ENCODE peak calls at places on chromosomes 6 and 20, in six cellular contexts. One of them, this sample, is unnamed.
A peak's percentile ranks its signal among the peaks of the same experiment; 100 is the strongest.

GRCh38 chr6:82711105-82711829 is 347.6 kb downstream of the TPBG start:
- DNase-seq in nephron progenitor cell: no peak
- DNase-seq in fibroblast of pulmonary artery: no peak
- DNase-seq in bronchial epithelial cell: no peak
- DNase-seq in lower lobe of right lung: no peak
- DNase-seq in fibroblast of lung: no peak
- DNase-seq in this sample: no peak

GRCh38 chr20:57434390-57434700 is 43.1 kb downstream of the RBM38 start:
- DNase-seq in nephron progenitor cell: no peak
- DNase-seq in fibroblast of pulmonary artery: no peak
- DNase-seq in bronchial epithelial cell: no peak
- DNase-seq in lower lobe of right lung: no peak
- DNase-seq in fibroblast of lung: no peak
- DNase-seq in this sample: no peak

GRCh38 chr6:166236586-166236985 is 68.9 kb upstream of the TBXT start:
- DNase-seq in nephron progenitor cell: no peak
- DNase-seq in fibroblast of pulmonary artery: no peak
- DNase-seq in bronchial epithelial cell: no peak
- DNase-seq in lower lobe of right lung: peak; percentile 58
- DNase-seq in fibroblast of lung: no peak
- DNase-seq in this sample: no peak

GRCh38 chr6:19866199-19866872 is 29.2 kb downstream of the ID4 start:
- DNase-seq in nephron progenitor cell: no peak
- DNase-seq in fibroblast of pulmonary artery: no peak
- DNase-seq in bronchial epithelial cell: no peak
- DNase-seq in lower lobe of right lung: no peak
- DNase-seq in fibroblast of lung: no peak
- DNase-seq in this sample: no peak

GRCh38 chr6:106745824-106746610 is 116.6 kb downstream of the QRSL1 start:
- DNase-seq in nephron progenitor cell: no peak
- DNase-seq in fibroblast of pulmonary artery: no peak
- DNase-seq in bronchial epithelial cell: peak; percentile 95
- DNase-seq in lower lobe of right lung: no peak
- DNase-seq in fibroblast of lung: no peak
- DNase-seq in this sample: no peak

GRCh38 chr6:133240511-133241087 is 558 bp upstream of the EYA4 start:
- DNase-seq in nephron progenitor cell: peak; percentile 58
- DNase-seq in fibroblast of pulmonary artery: no peak
- DNase-seq in bronchial epithelial cell: peak; percentile 53
- DNase-seq in lower lobe of right lung: no peak
- DNase-seq in fibroblast of lung: peak; percentile 83
- DNase-seq in this sample: no peak

GRCh38 chr6:73388800-73389512 is 5.7 kb upstream of the DDX43 start:
- DNase-seq in nephron progenitor cell: peak; percentile 58
- DNase-seq in fibroblast of pulmonary artery: peak; percentile 67
- DNase-seq in bronchial epithelial cell: peak; percentile 51
- DNase-seq in lower lobe of right lung: peak; percentile 70
- DNase-seq in fibroblast of lung: peak; percentile 57
- DNase-seq in this sample: no peak

GRCh38 chr6:136762022-136762975 is 30.0 kb downstream of the MAP3K5 start:
- DNase-seq in nephron progenitor cell: no peak
- DNase-seq in fibroblast of pulmonary artery: no peak
- DNase-seq in bronchial epithelial cell: no peak
- DNase-seq in lower lobe of right lung: no peak
- DNase-seq in fibroblast of lung: no peak
- DNase-seq in this sample: no peak

GRCh38 chr6:15066433-15067337 is 179.2 kb upstream of the JARID2 start:
- DNase-seq in nephron progenitor cell: no peak
- DNase-seq in fibroblast of pulmonary artery: peak; percentile 76
- DNase-seq in bronchial epithelial cell: peak; percentile 98
- DNase-seq in lower lobe of right lung: peak; percentile 63
- DNase-seq in fibroblast of lung: peak; percentile 79
- DNase-seq in this sample: no peak

GRCh38 chr6:25872804-25873203 is 1.2 kb downstream of the SLC17A3 start:
- DNase-seq in nephron progenitor cell: no peak
- DNase-seq in fibroblast of pulmonary artery: no peak
- DNase-seq in bronchial epithelial cell: no peak
- DNase-seq in lower lobe of right lung: no peak
- DNase-seq in fibroblast of lung: no peak
- DNase-seq in this sample: no peak

GRCh38 chr20:57553376-57554018 is 7.4 kb upstream of the PCK1 start:
- DNase-seq in nephron progenitor cell: no peak
- DNase-seq in fibroblast of pulmonary artery: no peak
- DNase-seq in bronchial epithelial cell: no peak
- DNase-seq in lower lobe of right lung: no peak
- DNase-seq in fibroblast of lung: no peak
- DNase-seq in this sample: no peak

GRCh38 chr6:3841066-3841454 is 8.1 kb upstream of the FAM50B start:
- DNase-seq in nephron progenitor cell: no peak
- DNase-seq in fibroblast of pulmonary artery: no peak
- DNase-seq in bronchial epithelial cell: no peak
- DNase-seq in lower lobe of right lung: no peak
- DNase-seq in fibroblast of lung: no peak
- DNase-seq in this sample: no peak

GRCh38 chr6:34657307-34657978 is 39.1 kb downstream of the ILRUN start:
- DNase-seq in nephron progenitor cell: no peak
- DNase-seq in fibroblast of pulmonary artery: peak; percentile 85
- DNase-seq in bronchial epithelial cell: peak; percentile 78
- DNase-seq in lower lobe of right lung: no peak
- DNase-seq in fibroblast of lung: peak; percentile 91
- DNase-seq in this sample: no peak

GRCh38 chr6:129519750-129520149 is 190.2 kb downstream of the ARHGAP18 start:
- DNase-seq in nephron progenitor cell: no peak
- DNase-seq in fibroblast of pulmonary artery: no peak
- DNase-seq in bronchial epithelial cell: no peak
- DNase-seq in lower lobe of right lung: no peak
- DNase-seq in fibroblast of lung: no peak
- DNase-seq in this sample: no peak

GRCh38 chr6:168274046-168274952 is 45.3 kb downstream of the DACT2 start:
- DNase-seq in nephron progenitor cell: no peak
- DNase-seq in fibroblast of pulmonary artery: no peak
- DNase-seq in bronchial epithelial cell: no peak
- DNase-seq in lower lobe of right lung: no peak
- DNase-seq in fibroblast of lung: no peak
- DNase-seq in this sample: no peak

GRCh38 chr6:36546958-36547645 is at the start of gene STK38:
- DNase-seq in nephron progenitor cell: peak; percentile 96
- DNase-seq in fibroblast of pulmonary artery: peak; percentile 88
- DNase-seq in bronchial epithelial cell: peak; percentile 75
- DNase-seq in lower lobe of right lung: peak; percentile 93
- DNase-seq in fibroblast of lung: peak; percentile 86
- DNase-seq in this sample: peak; percentile 85

GRCh38 chr6:167577891-167578361 is 248.8 kb upstream of the AFDN start:
- DNase-seq in nephron progenitor cell: no peak
- DNase-seq in fibroblast of pulmonary artery: no peak
- DNase-seq in bronchial epithelial cell: no peak
- DNase-seq in lower lobe of right lung: no peak
- DNase-seq in fibroblast of lung: no peak
- DNase-seq in this sample: no peak

GRCh38 chr20:9348746-9349145 is 165.6 kb upstream of the LAMP5 start:
- DNase-seq in nephron progenitor cell: no peak
- DNase-seq in fibroblast of pulmonary artery: peak; percentile 35
- DNase-seq in bronchial epithelial cell: no peak
- DNase-seq in lower lobe of right lung: no peak
- DNase-seq in fibroblast of lung: no peak
- DNase-seq in this sample: no peak

GRCh38 chr6:24154121-24154520 is 28.1 kb downstream of the NRSN1 start:
- DNase-seq in nephron progenitor cell: no peak
- DNase-seq in fibroblast of pulmonary artery: no peak
- DNase-seq in bronchial epithelial cell: peak; percentile 81
- DNase-seq in lower lobe of right lung: no peak
- DNase-seq in fibroblast of lung: no peak
- DNase-seq in this sample: no peak
- TF ChIP-seq CTCF in nephron progenitor cell: no peak
- TF ChIP-seq CTCF in fibroblast of pulmonary artery: no peak
- TF ChIP-seq CTCF in bronchial epithelial cell: no peak
- TF ChIP-seq CTCF in lower lobe of right lung: no peak
- TF ChIP-seq CTCF in fibroblast of lung: no peak
- TF ChIP-seq CTCF in this sample: no peak

DNA sequence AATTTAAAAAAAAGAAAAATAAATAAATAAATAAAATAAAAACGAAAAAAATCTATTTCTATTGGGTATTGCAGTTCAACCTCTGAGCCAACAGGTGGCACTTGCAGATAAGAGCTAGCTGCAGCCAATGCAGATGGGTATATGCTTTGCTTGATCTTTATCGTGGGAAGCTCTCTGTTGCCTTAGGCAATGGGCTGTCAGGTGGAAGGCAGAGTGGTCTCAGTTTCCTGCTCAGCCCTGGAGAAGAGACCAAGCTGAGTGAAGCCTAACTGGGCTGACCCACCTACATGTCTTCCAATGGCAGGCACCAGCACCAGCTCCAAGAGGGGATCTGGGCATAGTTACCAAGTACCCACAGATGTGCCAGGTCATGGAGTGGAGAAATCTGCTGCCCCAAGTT is 95.0 kb downstream of the AK9 start:
- DNase-seq in nephron progenitor cell: no peak
- DNase-seq in fibroblast of pulmonary artery: peak; percentile 47
- DNase-seq in bronchial epithelial cell: peak; percentile 33
- DNase-seq in lower lobe of right lung: no peak
- DNase-seq in fibroblast of lung: peak; percentile 33
- DNase-seq in this sample: no peak
- TF ChIP-seq CTCF in nephron progenitor cell: peak; percentile 17
- TF ChIP-seq CTCF in fibroblast of pulmonary artery: peak; percentile 54
- TF ChIP-seq CTCF in bronchial epithelial cell: peak; percentile 44
- TF ChIP-seq CTCF in lower lobe of right lung: peak; percentile 38
- TF ChIP-seq CTCF in fibroblast of lung: peak; percentile 60
- TF ChIP-seq CTCF in this sample: peak; percentile 66

GRCh38 chr6:163352011-163352685 is 62.4 kb upstream of the QKI start:
- DNase-seq in nephron progenitor cell: no peak
- DNase-seq in fibroblast of pulmonary artery: no peak
- DNase-seq in bronchial epithelial cell: peak; percentile 29
- DNase-seq in lower lobe of right lung: no peak
- DNase-seq in fibroblast of lung: no peak
- DNase-seq in this sample: no peak
- TF ChIP-seq CTCF in nephron progenitor cell: no peak
- TF ChIP-seq CTCF in fibroblast of pulmonary artery: no peak
- TF ChIP-seq CTCF in bronchial epithelial cell: no peak
- TF ChIP-seq CTCF in lower lobe of right lung: no peak
- TF ChIP-seq CTCF in fibroblast of lung: no peak
- TF ChIP-seq CTCF in this sample: no peak

GRCh38 chr20:56406910-56407309 is 5.2 kb upstream of the CASS4 start:
- DNase-seq in nephron progenitor cell: no peak
- DNase-seq in fibroblast of pulmonary artery: no peak
- DNase-seq in bronchial epithelial cell: no peak
- DNase-seq in lower lobe of right lung: no peak
- DNase-seq in fibroblast of lung: no peak
- DNase-seq in this sample: no peak
- TF ChIP-seq CTCF in nephron progenitor cell: no peak
- TF ChIP-seq CTCF in fibroblast of pulmonary artery: no peak
- TF ChIP-seq CTCF in bronchial epithelial cell: no peak
- TF ChIP-seq CTCF in lower lobe of right lung: no peak
- TF ChIP-seq CTCF in fibroblast of lung: no peak
- TF ChIP-seq CTCF in this sample: no peak

DNA sequence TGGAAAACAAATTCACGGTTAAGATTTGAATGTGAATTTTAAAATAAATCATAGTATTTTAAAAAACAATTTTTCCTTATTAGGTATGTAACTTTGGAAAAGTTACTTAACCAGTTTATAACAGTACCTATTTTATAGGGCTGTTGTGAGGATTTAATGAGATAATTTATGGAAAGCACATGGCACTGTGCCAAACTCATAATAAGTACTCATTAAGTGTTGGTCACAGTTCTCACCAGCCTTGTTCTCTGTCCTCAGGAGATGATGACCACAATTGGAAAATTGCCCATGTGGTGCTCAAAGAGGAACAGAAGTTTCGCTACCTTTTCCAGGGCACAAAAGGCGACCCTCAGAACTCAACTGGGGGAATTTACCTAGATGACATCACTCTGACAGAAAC is 39.6 kb downstream of the MEP1A start:
- DNase-seq in nephron progenitor cell: no peak
- DNase-seq in fibroblast of pulmonary artery: no peak
- DNase-seq in bronchial epithelial cell: no peak
- DNase-seq in lower lobe of right lung: no peak
- DNase-seq in fibroblast of lung: no peak
- DNase-seq in this sample: no peak
- TF ChIP-seq CTCF in nephron progenitor cell: no peak
- TF ChIP-seq CTCF in fibroblast of pulmonary artery: no peak
- TF ChIP-seq CTCF in bronchial epithelial cell: no peak
- TF ChIP-seq CTCF in lower lobe of right lung: no peak
- TF ChIP-seq CTCF in fibroblast of lung: no peak
- TF ChIP-seq CTCF in this sample: no peak

GRCh38 chr20:5313916-5314315 is 2.8 kb downstream of the PROKR2 start:
- DNase-seq in nephron progenitor cell: no peak
- DNase-seq in fibroblast of pulmonary artery: no peak
- DNase-seq in bronchial epithelial cell: no peak
- DNase-seq in lower lobe of right lung: no peak
- DNase-seq in fibroblast of lung: no peak
- DNase-seq in this sample: no peak

GRCh38 chr20:5315807-5316187 is 957 bp downstream of the PROKR2 start:
- DNase-seq in nephron progenitor cell: peak; percentile 24
- DNase-seq in fibroblast of pulmonary artery: no peak
- DNase-seq in bronchial epithelial cell: no peak
- DNase-seq in lower lobe of right lung: no peak
- DNase-seq in fibroblast of lung: no peak
- DNase-seq in this sample: no peak

GRCh38 chr20:5312518-5312917 is 4.2 kb downstream of the PROKR2 start:
- DNase-seq in nephron progenitor cell: no peak
- DNase-seq in fibroblast of pulmonary artery: no peak
- DNase-seq in bronchial epithelial cell: no peak
- DNase-seq in lower lobe of right lung: no peak
- DNase-seq in fibroblast of lung: no peak
- DNase-seq in this sample: no peak

GRCh38 chr20:5316188-5317158 is at the start of gene PROKR2:
- DNase-seq in nephron progenitor cell: peak; percentile 71
- DNase-seq in fibroblast of pulmonary artery: no peak
- DNase-seq in bronchial epithelial cell: no peak
- DNase-seq in lower lobe of right lung: peak; percentile 42
- DNase-seq in fibroblast of lung: no peak
- DNase-seq in this sample: peak; percentile 90
- TF ChIP-seq CTCF in nephron progenitor cell: no peak
- TF ChIP-seq CTCF in fibroblast of pulmonary artery: no peak
- TF ChIP-seq CTCF in bronchial epithelial cell: no peak
- TF ChIP-seq CTCF in lower lobe of right lung: no peak
- TF ChIP-seq CTCF in fibroblast of lung: no peak
- TF ChIP-seq CTCF in this sample: no peak

GRCh38 chr6:116571683-116572000 is 338 bp downstream of the RWDD1 start:
- DNase-seq in nephron progenitor cell: no peak
- DNase-seq in fibroblast of pulmonary artery: no peak
- DNase-seq in bronchial epithelial cell: no peak
- DNase-seq in lower lobe of right lung: no peak
- DNase-seq in fibroblast of lung: no peak
- DNase-seq in this sample: no peak
- TF ChIP-seq CTCF in nephron progenitor cell: no peak
- TF ChIP-seq CTCF in fibroblast of pulmonary artery: no peak
- TF ChIP-seq CTCF in bronchial epithelial cell: no peak
- TF ChIP-seq CTCF in lower lobe of right lung: no peak
- TF ChIP-seq CTCF in fibroblast of lung: no peak
- TF ChIP-seq CTCF in this sample: peak; percentile 16

GRCh38 chr20:47678130-47678453 is 107.2 kb downstream of the SULF2 start:
- DNase-seq in nephron progenitor cell: no peak
- DNase-seq in fibroblast of pulmonary artery: no peak
- DNase-seq in bronchial epithelial cell: no peak
- DNase-seq in lower lobe of right lung: no peak
- DNase-seq in fibroblast of lung: no peak
- DNase-seq in this sample: no peak
- TF ChIP-seq CTCF in nephron progenitor cell: no peak
- TF ChIP-seq CTCF in fibroblast of pulmonary artery: no peak
- TF ChIP-seq CTCF in bronchial epithelial cell: no peak
- TF ChIP-seq CTCF in lower lobe of right lung: no peak
- TF ChIP-seq CTCF in fibroblast of lung: no peak
- TF ChIP-seq CTCF in this sample: no peak

This sample was measured in chondrocyte.